ENCODE peak calls at places on chromosomes 16 and 17, in seven cellular contexts. One of them, this sample, is unnamed.

GRCh38 chr17:75604034-75604695 is 16.6 kb downstream of the MYO15B start:
- DNase-seq in ovary: no peak
- DNase-seq in mesenchymal stem cell: no peak
- DNase-seq in AG09309: no peak
- DNase-seq in A549: no peak
- DNase-seq in tibial nerve: no peak
- DNase-seq in CD8-positive, alpha-beta T cell: peak; percentile 13
- DNase-seq in this sample: no peak

GRCh38 chr17:75516619-75517276 is 420 bp downstream of the TSEN54 start:
- DNase-seq in ovary: peak; percentile 58
- DNase-seq in mesenchymal stem cell: peak; percentile 41
- DNase-seq in AG09309: no peak
- DNase-seq in A549: peak; percentile 52
- DNase-seq in tibial nerve: no peak
- DNase-seq in CD8-positive, alpha-beta T cell: peak; percentile 35
- DNase-seq in this sample: peak; percentile 93

GRCh38 chr16:63361032-63361624 is 1324.9 kb upstream of the CDH8 start:
- DNase-seq in ovary: no peak
- DNase-seq in mesenchymal stem cell: peak; percentile 68
- DNase-seq in AG09309: no peak
- DNase-seq in A549: peak; percentile 14
- DNase-seq in tibial nerve: peak; percentile 27
- DNase-seq in CD8-positive, alpha-beta T cell: no peak
- DNase-seq in this sample: peak; percentile 66

GRCh38 chr17:39761861-39762496 is 24.2 kb downstream of the GRB7 start:
- DNase-seq in ovary: no peak
- DNase-seq in mesenchymal stem cell: no peak
- DNase-seq in AG09309: no peak
- DNase-seq in A549: no peak
- DNase-seq in tibial nerve: no peak
- DNase-seq in CD8-positive, alpha-beta T cell: no peak
- DNase-seq in this sample: no peak

GRCh38 chr16:30049871-30050270 is 15.7 kb upstream of the ALDOA start:
- DNase-seq in ovary: no peak
- DNase-seq in mesenchymal stem cell: no peak
- DNase-seq in AG09309: no peak
- DNase-seq in A549: no peak
- DNase-seq in tibial nerve: no peak
- DNase-seq in CD8-positive, alpha-beta T cell: no peak
- DNase-seq in this sample: peak; percentile 29

GRCh38 chr17:57998234-57998746 is 8.8 kb downstream of the SRSF1 start:
- DNase-seq in ovary: no peak
- DNase-seq in mesenchymal stem cell: no peak
- DNase-seq in AG09309: no peak
- DNase-seq in A549: no peak
- DNase-seq in tibial nerve: no peak
- DNase-seq in CD8-positive, alpha-beta T cell: no peak
- DNase-seq in this sample: no peak

GRCh38 chr16:68387301-68387700 is 61.0 kb downstream of the SMPD3 start:
- DNase-seq in ovary: no peak
- DNase-seq in mesenchymal stem cell: no peak
- DNase-seq in AG09309: no peak
- DNase-seq in A549: no peak
- DNase-seq in tibial nerve: no peak
- DNase-seq in CD8-positive, alpha-beta T cell: no peak
- DNase-seq in this sample: no peak

GRCh38 chr16:29820271-29820701 is at the start of gene MVP:
- DNase-seq in ovary: peak; percentile 70
- DNase-seq in mesenchymal stem cell: peak; percentile 72
- DNase-seq in AG09309: no peak
- DNase-seq in A549: peak; percentile 74
- DNase-seq in tibial nerve: peak; percentile 62
- DNase-seq in CD8-positive, alpha-beta T cell: no peak
- DNase-seq in this sample: peak; percentile 90

GRCh38 chr16:42069-42457 is 11.3 kb downstream of the POLR3K start:
- DNase-seq in ovary: no peak
- DNase-seq in mesenchymal stem cell: no peak
- DNase-seq in AG09309: no peak
- DNase-seq in A549: no peak
- DNase-seq in tibial nerve: no peak
- DNase-seq in CD8-positive, alpha-beta T cell: no peak
- DNase-seq in this sample: no peak

GRCh38 chr16:43294-43693 is 10.1 kb downstream of the POLR3K start:
- DNase-seq in ovary: no peak
- DNase-seq in mesenchymal stem cell: no peak
- DNase-seq in AG09309: no peak
- DNase-seq in A549: no peak
- DNase-seq in tibial nerve: no peak
- DNase-seq in CD8-positive, alpha-beta T cell: no peak
- DNase-seq in this sample: no peak

GRCh38 chr16:44655-45054 is 8.8 kb downstream of the POLR3K start:
- DNase-seq in ovary: no peak
- DNase-seq in mesenchymal stem cell: no peak
- DNase-seq in AG09309: no peak
- DNase-seq in A549: no peak
- DNase-seq in tibial nerve: no peak
- DNase-seq in CD8-positive, alpha-beta T cell: no peak
- DNase-seq in this sample: no peak

GRCh38 chr16:38941-39892 is 14.2 kb downstream of the POLR3K start:
- DNase-seq in ovary: no peak
- DNase-seq in mesenchymal stem cell: no peak
- DNase-seq in AG09309: no peak
- DNase-seq in A549: no peak
- DNase-seq in tibial nerve: no peak
- DNase-seq in CD8-positive, alpha-beta T cell: peak; percentile 74
- DNase-seq in this sample: no peak

DNA sequence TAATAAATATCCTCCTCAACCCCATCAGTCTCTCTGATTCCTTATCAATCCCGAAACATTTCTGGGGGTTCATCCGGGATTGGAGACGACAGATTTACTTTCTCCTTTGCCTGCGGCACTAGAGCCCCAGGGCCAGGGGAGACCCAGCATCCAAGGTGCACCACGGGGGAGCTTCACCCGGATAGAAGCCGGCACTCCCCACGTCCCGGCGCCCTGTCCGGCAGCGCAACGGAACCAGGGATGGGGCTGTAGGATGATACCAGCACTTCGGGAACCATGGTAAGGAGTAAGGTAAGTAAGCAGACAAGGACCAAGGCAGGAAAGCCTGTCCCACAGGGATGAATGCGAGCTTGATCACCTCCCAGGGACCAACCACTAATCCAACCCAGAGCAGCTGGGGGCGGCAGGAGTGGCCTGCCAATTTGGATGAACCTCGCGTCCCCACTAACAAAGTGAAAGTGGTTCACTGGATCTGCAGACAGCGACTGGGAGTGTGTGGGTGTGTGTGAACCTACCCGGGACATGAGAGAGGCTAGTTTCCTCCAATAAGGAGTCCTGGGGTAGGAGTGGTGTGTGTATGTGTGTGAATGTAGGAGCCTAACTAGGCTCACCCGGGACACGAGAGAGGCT is 11.9 kb downstream of the POLR3K start:
- DNase-seq in ovary: no peak
- DNase-seq in mesenchymal stem cell: no peak
- DNase-seq in AG09309: no peak
- DNase-seq in A549: no peak
- DNase-seq in tibial nerve: no peak
- DNase-seq in CD8-positive, alpha-beta T cell: no peak
- DNase-seq in this sample: no peak
- H3K4me3 ChIP-seq in ovary: peak overlapping the region; percentile 23
- H3K4me3 ChIP-seq in mesenchymal stem cell: no peak overlapping the region
- H3K4me3 ChIP-seq in AG09309: no peak overlapping the region
- H3K4me3 ChIP-seq in A549: no peak overlapping the region
- H3K4me3 ChIP-seq in tibial nerve: no peak overlapping the region
- H3K4me3 ChIP-seq in CD8-positive, alpha-beta T cell: no peak overlapping the region
- H3K4me3 ChIP-seq in this sample: peak overlapping the region; percentile 29

GRCh38 chr16:52451971-52452421 is 94.9 kb downstream of the TOX3 start:
- DNase-seq in ovary: no peak
- DNase-seq in mesenchymal stem cell: no peak
- DNase-seq in AG09309: no peak
- DNase-seq in A549: no peak
- DNase-seq in tibial nerve: no peak
- DNase-seq in CD8-positive, alpha-beta T cell: no peak
- DNase-seq in this sample: no peak

GRCh38 chr16:52453661-52454060 is 93.3 kb downstream of the TOX3 start:
- DNase-seq in ovary: no peak
- DNase-seq in mesenchymal stem cell: no peak
- DNase-seq in AG09309: no peak
- DNase-seq in A549: no peak
- DNase-seq in tibial nerve: no peak
- DNase-seq in CD8-positive, alpha-beta T cell: no peak
- DNase-seq in this sample: no peak

GRCh38 chr16:52450906-52451305 is 96.0 kb downstream of the TOX3 start:
- DNase-seq in ovary: no peak
- DNase-seq in mesenchymal stem cell: no peak
- DNase-seq in AG09309: no peak
- DNase-seq in A549: no peak
- DNase-seq in tibial nerve: no peak
- DNase-seq in CD8-positive, alpha-beta T cell: no peak
- DNase-seq in this sample: no peak

GRCh38 chr16:52456368-52456767 is 90.6 kb downstream of the TOX3 start:
- DNase-seq in ovary: no peak
- DNase-seq in mesenchymal stem cell: no peak
- DNase-seq in AG09309: no peak
- DNase-seq in A549: no peak
- DNase-seq in tibial nerve: no peak
- DNase-seq in CD8-positive, alpha-beta T cell: no peak
- DNase-seq in this sample: no peak

GRCh38 chr16:52455549-52456277 is 91.2 kb downstream of the TOX3 start:
- DNase-seq in ovary: no peak
- DNase-seq in mesenchymal stem cell: no peak
- DNase-seq in AG09309: no peak
- DNase-seq in A549: no peak
- DNase-seq in tibial nerve: no peak
- DNase-seq in CD8-positive, alpha-beta T cell: no peak
- DNase-seq in this sample: no peak
- H3K4me3 ChIP-seq in ovary: no peak overlapping the region
- H3K4me3 ChIP-seq in mesenchymal stem cell: no peak overlapping the region
- H3K4me3 ChIP-seq in AG09309: no peak overlapping the region
- H3K4me3 ChIP-seq in A549: no peak overlapping the region
- H3K4me3 ChIP-seq in tibial nerve: no peak overlapping the region
- H3K4me3 ChIP-seq in CD8-positive, alpha-beta T cell: no peak overlapping the region
- H3K4me3 ChIP-seq in this sample: no peak overlapping the region

GRCh38 chr16:11583889-11584565 is 2.7 kb downstream of the LITAF start:
- DNase-seq in ovary: no peak
- DNase-seq in mesenchymal stem cell: peak; percentile 38
- DNase-seq in AG09309: no peak
- DNase-seq in A549: no peak
- DNase-seq in tibial nerve: no peak
- DNase-seq in CD8-positive, alpha-beta T cell: no peak
- DNase-seq in this sample: no peak
- H3K4me3 ChIP-seq in ovary: no peak overlapping the region
- H3K4me3 ChIP-seq in mesenchymal stem cell: no peak overlapping the region
- H3K4me3 ChIP-seq in AG09309: no peak overlapping the region
- H3K4me3 ChIP-seq in A549: peak overlapping the region; percentile 93
- H3K4me3 ChIP-seq in tibial nerve: peak overlapping the region; percentile 9
- H3K4me3 ChIP-seq in CD8-positive, alpha-beta T cell: peak overlapping the region; percentile 71
- H3K4me3 ChIP-seq in this sample: no peak overlapping the region

DNA sequence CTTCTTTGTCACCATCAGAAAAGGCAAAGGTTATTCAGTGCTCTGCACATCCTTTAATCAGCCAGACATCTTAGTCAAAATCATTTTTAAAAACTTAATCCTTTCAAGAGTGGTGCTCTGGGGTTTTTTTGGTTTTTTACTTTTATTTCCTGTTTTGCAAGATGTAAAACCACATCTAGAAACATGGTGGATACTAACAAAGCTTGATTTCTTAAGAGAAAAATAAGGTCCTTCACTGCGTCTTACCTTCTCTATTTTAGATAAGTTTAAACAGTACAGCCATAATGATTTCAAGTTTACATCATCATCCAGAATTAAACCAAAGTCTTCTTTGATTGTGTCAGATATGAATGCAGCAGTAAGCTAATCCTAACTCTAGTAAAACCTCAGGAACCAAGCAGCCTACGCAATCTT is 6.3 kb downstream of the ANKRD11 start:
- DNase-seq in ovary: no peak
- DNase-seq in mesenchymal stem cell: no peak
- DNase-seq in AG09309: no peak
- DNase-seq in A549: no peak
- DNase-seq in tibial nerve: no peak
- DNase-seq in CD8-positive, alpha-beta T cell: no peak
- DNase-seq in this sample: no peak
- H3K4me3 ChIP-seq in ovary: no peak overlapping the region
- H3K4me3 ChIP-seq in mesenchymal stem cell: no peak overlapping the region
- H3K4me3 ChIP-seq in AG09309: no peak overlapping the region
- H3K4me3 ChIP-seq in A549: no peak overlapping the region
- H3K4me3 ChIP-seq in tibial nerve: no peak overlapping the region
- H3K4me3 ChIP-seq in CD8-positive, alpha-beta T cell: peak overlapping the region; percentile 46
- H3K4me3 ChIP-seq in this sample: no peak overlapping the region

GRCh38 chr17:27494192-27495091 is 38.2 kb downstream of the KSR1 start:
- DNase-seq in ovary: no peak
- DNase-seq in mesenchymal stem cell: no peak
- DNase-seq in AG09309: peak; percentile 5
- DNase-seq in A549: peak; percentile 71
- DNase-seq in tibial nerve: peak; percentile 78
- DNase-seq in CD8-positive, alpha-beta T cell: no peak
- DNase-seq in this sample: no peak
- H3K4me3 ChIP-seq in ovary: no peak overlapping the region
- H3K4me3 ChIP-seq in mesenchymal stem cell: no peak overlapping the region
- H3K4me3 ChIP-seq in AG09309: no peak overlapping the region
- H3K4me3 ChIP-seq in A549: peak overlapping the region; percentile 24
- H3K4me3 ChIP-seq in tibial nerve: no peak overlapping the region
- H3K4me3 ChIP-seq in CD8-positive, alpha-beta T cell: no peak overlapping the region
- H3K4me3 ChIP-seq in this sample: peak overlapping the region; percentile 39

DNA sequence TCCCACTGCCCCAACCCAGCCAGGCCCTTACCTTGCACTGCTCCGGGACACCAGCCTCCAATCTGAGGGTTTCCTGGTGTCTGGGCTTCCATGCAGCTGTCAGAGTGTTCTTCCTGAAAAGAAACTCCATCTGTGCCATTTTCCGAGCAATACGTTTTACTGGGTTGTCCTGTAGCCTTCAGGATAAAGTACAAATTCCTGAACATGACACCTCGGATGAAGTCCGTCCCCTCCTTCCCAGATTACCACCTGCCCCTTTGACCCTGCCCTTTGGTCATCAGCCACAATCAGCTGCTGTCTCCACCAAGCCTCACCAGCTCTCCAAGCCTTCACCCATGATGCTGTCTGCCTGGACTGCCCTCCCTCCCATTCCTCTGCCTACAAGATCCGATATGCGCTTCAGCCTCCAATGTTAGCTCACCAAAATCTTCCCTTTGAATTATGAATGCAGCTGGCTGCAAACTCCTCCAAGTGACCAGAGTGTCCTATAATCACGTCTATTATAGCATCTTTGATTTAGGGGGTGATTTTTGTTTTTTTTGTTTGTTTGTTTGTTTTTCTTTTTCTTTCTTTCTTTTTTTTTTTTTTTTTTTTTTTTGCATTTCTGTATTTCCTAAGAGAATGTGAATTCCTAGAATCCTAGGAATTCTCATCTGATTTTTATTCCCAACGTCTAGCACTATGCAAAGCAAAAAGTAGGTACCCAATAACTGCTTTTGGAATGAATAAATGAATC is 60.6 kb upstream of the KIFC3 start:
- DNase-seq in ovary: no peak
- DNase-seq in mesenchymal stem cell: no peak
- DNase-seq in AG09309: no peak
- DNase-seq in A549: peak; percentile 55
- DNase-seq in tibial nerve: no peak
- DNase-seq in CD8-positive, alpha-beta T cell: no peak
- DNase-seq in this sample: no peak
- H3K4me3 ChIP-seq in ovary: no peak overlapping the region
- H3K4me3 ChIP-seq in mesenchymal stem cell: no peak overlapping the region
- H3K4me3 ChIP-seq in AG09309: no peak overlapping the region
- H3K4me3 ChIP-seq in A549: peak overlapping the region; percentile 51
- H3K4me3 ChIP-seq in tibial nerve: no peak overlapping the region
- H3K4me3 ChIP-seq in CD8-positive, alpha-beta T cell: no peak overlapping the region
- H3K4me3 ChIP-seq in this sample: no peak overlapping the region